ENCODE peak calls at places on chromosome 1, in five cellular contexts. One of them, this sample, is unnamed.

GRCh38 chr1:12326986-12327385 is 97.2 kb downstream of the VPS13D start:
- DNase-seq in SJSA1: no peak
- DNase-seq in germinal center: no peak
- DNase-seq in cerebellum: no peak
- DNase-seq in effector memory CD8-positive, alpha-beta T cell: no peak
- DNase-seq in this sample: no peak

GRCh38 chr1:153612111-153612754 is 704 bp downstream of the S100A16 start:
- DNase-seq in SJSA1: no peak
- DNase-seq in germinal center: no peak
- DNase-seq in cerebellum: no peak
- DNase-seq in effector memory CD8-positive, alpha-beta T cell: no peak
- DNase-seq in this sample: no peak

GRCh38 chr1:5842700-5843099 is 149.5 kb downstream of the NPHP4 start:
- DNase-seq in SJSA1: no peak
- DNase-seq in germinal center: no peak
- DNase-seq in cerebellum: no peak
- DNase-seq in effector memory CD8-positive, alpha-beta T cell: no peak
- DNase-seq in this sample: no peak

GRCh38 chr1:234315091-234315541 is 58.1 kb upstream of the COA6 start:
- DNase-seq in SJSA1: peak; percentile 62
- DNase-seq in germinal center: no peak
- DNase-seq in cerebellum: no peak
- DNase-seq in effector memory CD8-positive, alpha-beta T cell: peak; percentile 48
- DNase-seq in this sample: no peak

GRCh38 chr1:155709391-155709790 is 20.5 kb downstream of the DAP3 start:
- DNase-seq in SJSA1: no peak
- DNase-seq in germinal center: no peak
- DNase-seq in cerebellum: no peak
- DNase-seq in effector memory CD8-positive, alpha-beta T cell: no peak
- DNase-seq in this sample: no peak

GRCh38 chr1:15261155-15262002 is 14.4 kb downstream of the FHAD1 start:
- DNase-seq in SJSA1: no peak
- DNase-seq in germinal center: no peak
- DNase-seq in cerebellum: no peak
- DNase-seq in effector memory CD8-positive, alpha-beta T cell: no peak
- DNase-seq in this sample: no peak

GRCh38 chr1:155137550-155137949 is 1.9 kb downstream of the SLC50A1 start:
- DNase-seq in SJSA1: no peak
- DNase-seq in germinal center: no peak
- DNase-seq in cerebellum: no peak
- DNase-seq in effector memory CD8-positive, alpha-beta T cell: no peak
- DNase-seq in this sample: no peak

GRCh38 chr1:27504588-27505419 is 14.8 kb upstream of the WASF2 start:
- DNase-seq in SJSA1: peak; percentile 21
- DNase-seq in germinal center: peak; percentile 1
- DNase-seq in cerebellum: no peak
- DNase-seq in effector memory CD8-positive, alpha-beta T cell: no peak
- DNase-seq in this sample: peak; percentile 41

This sample was measured in G401.